ENCODE peak calls at places on chromosomes 1 and 21, in four cellular contexts. K is body of pancreas, T is K562, Y is stomach. O is an unnamed sample. For H3K4me1, the result is how much of the 10 kb centered on the place peaks cover.

GRCh38 chr1:33902486-33903209 is 38.8 kb downstream of the HMGB4 start:
- DNase-seq in K (no peak), T (no peak), Y (no peak), O (no peak)

GRCh38 chr1:50774759-50775351 is 185.2 kb downstream of the FAF1 start:
- DNase-seq in K (no peak), T (peak), Y (no peak), O (no peak)

GRCh38 chr1:149936992-149937705 is 470 bp upstream of the MTMR11 start:
- DNase-seq in K (no peak), T (no peak), Y (no peak), O (peak)

GRCh38 chr1:30847358-30847972 is 61.1 kb downstream of the SDC3 start:
- DNase-seq in K (peak), T (peak), Y (peak), O (peak)

GRCh38 chr21:46055863-46056281 is 42.0 kb upstream of the COL6A2 start:
- DNase-seq in K (no peak), T (no peak), Y (no peak), O (no peak)

GRCh38 chr1:26786437-26787380 is 1.0 kb upstream of the PIGV start:
- DNase-seq in K (peak), T (peak), Y (peak), O (peak)

GRCh38 chr21:31184462-31184861 is 146.2 kb upstream of the KRTAP19-8 start:
- DNase-seq in K (no peak), T (no peak), Y (no peak), O (no peak)

GRCh38 chr1:235808226-235808625 is 58.5 kb downstream of the LYST start:
- DNase-seq in K (no peak), T (no peak), Y (no peak), O (no peak)

GRCh38 chr1:157090196-157090647 is 9.4 kb downstream of the ETV3L start:
- DNase-seq in K (peak), T (peak), Y (peak), O (peak)

GRCh38 chr21:31185663-31186062 is 147.4 kb upstream of the KRTAP19-8 start:
- DNase-seq in K (no peak), T (no peak), Y (no peak), O (no peak)

GRCh38 chr1:192809286-192810252 is 730 bp downstream of the RGS2 start:
- DNase-seq in K (peak), T (peak), Y (peak), O (no peak)

GRCh38 chr1:212721388-212722247 is 22.0 kb upstream of the BATF3 start:
- DNase-seq in K (no peak), T (peak), Y (peak), O (no peak)

GRCh38 chr1:153616885-153617428 is 832 bp upstream of the S100A14 start:
- DNase-seq in K (no peak), T (no peak), Y (no peak), O (peak)

GRCh38 chr1:217407426-217407825 is 223.5 kb downstream of the GPATCH2 start:
- DNase-seq in K (no peak), T (no peak), Y (no peak), O (peak)

GRCh38 chr1:245212221-245212710 is 57.5 kb downstream of the KIF26B start:
- DNase-seq in K (no peak), T (no peak), Y (no peak), O (no peak)

GRCh38 chr1:113036639-113037321 is 36.2 kb upstream of the LRIG2 start:
- DNase-seq in K (no peak), T (no peak), Y (no peak), O (no peak)

GRCh38 chr21:46098303-46099141 is 610 bp downstream of the COL6A2 start:
- DNase-seq in K (peak), T (no peak), Y (peak), O (peak)

GRCh38 chr21:35933466-35933865 is 126.9 kb downstream of the SETD4 start:
- DNase-seq in K (no peak), T (no peak), Y (no peak), O (peak)

GRCh38 chr1:68808351-68808750 is 311.5 kb upstream of the DEPDC1 start:
- DNase-seq in K (no peak), T (no peak), Y (no peak), O (no peak)

GRCh38 chr1:116921301-116921885 is 11.7 kb downstream of the PTGFRN start:
- DNase-seq in K (no peak), T (no peak), Y (no peak), O (no peak)

GRCh38 chr1:60573726-60574409 is 500.3 kb upstream of the C1orf87 start:
- DNase-seq in K (no peak), T (no peak), Y (no peak), O (no peak)

GRCh38 chr1:201916649-201917249 is 28.1 kb downstream of the SHISA4 start:
- DNase-seq in K (peak), T (peak), Y (peak), O (peak)

GRCh38 chr1:28516518-28516956 is 10.7 kb downstream of the RCC1 start:
- DNase-seq in K (no peak), T (no peak), Y (no peak), O (no peak)

GRCh38 chr1:218521414-218522169 is 176.5 kb downstream of the TGFB2 start:
- DNase-seq in K (peak), T (peak), Y (peak), O (peak)

GRCh38 chr1:211332839-211333238 is 6.2 kb downstream of the TRAF5 start:
- DNase-seq in K (no peak), T (no peak), Y (no peak), O (no peak)

GRCh38 chr1:94111879-94112278 is 9.1 kb downstream of the ABCA4 start:
- DNase-seq in K (no peak), T (no peak), Y (no peak), O (no peak)

GRCh38 chr1:3852711-3853498 is 4.1 kb downstream of the CEP104 start:
- DNase-seq in K (no peak), T (no peak), Y (no peak), O (no peak)

GRCh38 chr1:95247607-95248006 is 13.6 kb downstream of the RWDD3 start:
- DNase-seq in K (no peak), T (no peak), Y (no peak), O (no peak)

DNA sequence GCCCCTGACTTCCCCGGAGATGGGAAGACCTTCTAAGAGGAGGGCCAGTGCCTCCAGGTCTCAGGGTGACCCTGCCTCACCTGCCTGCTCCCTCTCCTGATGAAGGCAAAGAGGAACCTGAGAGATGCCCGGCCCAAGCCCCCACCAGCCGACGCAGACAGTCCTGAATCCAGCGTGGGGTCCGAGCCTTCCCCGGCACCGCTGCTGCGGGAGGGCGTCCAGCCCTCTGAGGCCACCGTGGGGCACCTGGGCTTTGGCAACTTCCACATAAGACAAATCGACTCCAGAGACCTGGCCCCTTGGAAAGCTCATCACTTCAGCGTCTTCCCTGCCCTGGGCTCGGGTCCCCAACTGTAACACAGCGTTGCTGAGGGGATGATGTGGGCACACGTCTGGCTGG is 122.2 kb downstream of the CASZ1 start:
- DNase-seq in K (no peak), T (no peak), Y (no peak), O (no peak)
- H3K4me1 ChIP-seq in K (half or more), T (under half), Y (half or more), O (half or more)

DNA sequence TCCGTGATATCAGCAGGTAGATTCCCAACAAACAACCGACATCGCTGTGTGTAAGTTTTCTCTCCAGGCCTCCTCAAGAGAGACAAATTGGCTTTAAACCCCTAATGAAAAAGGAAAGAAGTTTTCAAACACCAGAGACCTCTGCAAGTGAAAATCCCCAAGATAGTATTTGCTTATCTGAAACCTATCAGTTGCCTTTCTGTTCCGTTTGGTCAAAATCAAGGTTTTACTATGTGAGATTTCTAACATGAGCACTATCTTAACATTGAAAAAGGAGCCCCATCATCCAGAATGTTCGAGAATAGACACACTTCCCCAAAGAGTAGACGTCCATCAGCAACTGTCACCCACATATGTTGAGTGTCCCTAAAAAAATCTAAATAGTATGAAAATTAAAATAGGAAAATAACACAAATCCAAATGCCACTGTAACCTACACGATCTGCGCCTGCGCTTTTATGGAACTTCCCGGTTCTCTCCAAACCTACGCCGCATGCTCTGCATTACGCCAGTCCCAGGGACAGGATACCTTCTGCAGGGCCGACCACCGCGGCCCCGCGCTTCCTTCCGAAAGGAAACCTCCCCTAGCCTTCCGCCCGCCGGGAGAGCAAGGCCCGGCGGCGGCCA is 1.4 kb downstream of the SFPQ start:
- DNase-seq in K (no peak), T (no peak), Y (no peak), O (no peak)
- TF ChIP-seq POLR2A in K (no peak), T (peak), Y (no peak), O (no peak)

DNA sequence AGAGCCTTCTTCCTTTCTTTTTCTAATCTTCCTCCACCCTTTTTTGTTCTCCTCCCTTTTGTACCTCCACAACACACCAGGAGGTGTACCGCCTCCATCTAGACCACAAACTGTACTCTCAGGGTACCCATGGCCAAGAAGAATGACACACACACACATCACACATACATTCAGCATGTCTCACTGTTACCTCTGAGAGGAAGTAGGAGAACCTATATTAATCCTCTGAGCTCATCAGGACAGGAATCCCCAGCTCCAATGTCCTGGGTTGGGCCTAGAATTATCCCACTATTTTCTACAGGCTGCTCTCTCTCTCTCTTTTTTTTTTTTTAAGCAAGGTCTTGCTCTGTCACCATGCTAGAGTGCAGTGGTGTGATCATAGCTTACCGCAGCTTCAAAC is 36.7 kb downstream of the ATP2B4 start:
- DNase-seq in K (no peak), T (no peak), Y (no peak), O (no peak)
- H3K4me1 ChIP-seq in K (under half), T (under half), Y (half or more), O (under half)

DNA sequence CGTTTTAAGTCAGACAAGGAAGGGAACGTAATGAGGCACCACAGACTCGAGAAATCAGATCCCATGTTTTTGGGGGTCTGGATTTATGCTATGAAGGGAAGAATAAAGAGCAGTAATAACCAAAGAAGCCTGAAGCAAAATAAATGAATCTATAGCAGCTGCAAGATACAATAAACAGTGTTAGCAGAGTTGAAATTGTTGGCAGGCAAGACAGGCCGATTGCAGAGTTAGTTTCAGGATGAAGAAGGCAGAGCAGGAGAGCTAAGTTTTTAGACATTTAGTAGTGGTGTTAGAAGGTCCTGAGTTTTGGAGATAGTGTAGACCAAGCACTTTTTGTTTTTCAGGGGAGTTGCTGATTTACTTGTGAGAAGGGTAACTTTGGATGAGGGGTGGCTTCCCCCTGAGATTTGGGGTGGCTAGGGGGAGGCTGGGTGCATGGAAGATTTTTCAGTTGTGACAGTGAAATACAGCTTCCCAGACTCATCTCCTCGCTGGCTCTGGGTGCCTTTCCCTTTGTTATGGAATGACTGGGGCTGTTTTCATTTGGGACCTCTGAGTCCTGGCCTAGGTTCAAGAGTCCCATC is 571 bp downstream of the DDR2 start:
- DNase-seq in K (no peak), T (no peak), Y (no peak), O (no peak)
- TF ChIP-seq POLR2A in K (no peak), T (no peak), Y (no peak), O (no peak)

DNA sequence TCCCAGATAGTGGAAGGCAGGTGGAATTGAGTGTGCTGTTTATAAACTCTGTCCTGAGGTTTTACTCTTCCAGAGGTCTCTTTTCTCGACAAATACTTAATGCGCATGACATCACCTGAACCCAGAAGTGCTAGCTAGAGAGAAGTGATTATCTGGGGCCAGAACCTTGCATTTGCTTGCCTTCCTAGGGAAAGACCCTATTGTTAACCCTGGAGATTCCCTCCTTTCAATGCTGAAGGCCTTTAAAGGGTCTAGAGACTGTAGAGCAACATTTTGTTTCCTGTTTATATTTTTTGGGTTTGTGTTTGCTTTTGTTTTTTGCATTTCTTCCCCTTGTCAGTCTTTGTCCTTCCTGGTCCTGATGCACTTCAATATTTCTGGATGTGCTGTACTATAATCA is 36.2 kb downstream of the ATP2B4 start:
- DNase-seq in K (no peak), T (no peak), Y (no peak), O (no peak)
- H3K4me1 ChIP-seq in K (under half), T (under half), Y (half or more), O (under half)

O was measured in thyroid gland.